ENCODE peak calls at places on chromosomes 5 and 9, in eight cellular contexts. N, W, Y, A, D, K, S and G are unnamed samples.

GRCh38 chr5:169788168-169788567 is 151.1 kb downstream of the DOCK2 start:
- DNase-seq in A (no peak), N (no peak), Y (no peak), S (no peak), K (no peak), D (no peak), W (no peak), G (no peak)

GRCh38 chr5:81420039-81420667 is 26.2 kb upstream of the ACOT12 start:
- DNase-seq in D (no peak), A (no peak), N (no peak), W (no peak), Y (peak), K (no peak), S (peak), G (no peak)

GRCh38 chr5:65928341-65928752 is 2.0 kb downstream of the ERBIN start:
- DNase-seq in S (no peak), D (no peak), K (peak), N (no peak), W (no peak), A (no peak), Y (no peak), G (no peak)

GRCh38 chr9:117835798-117836197 is 131.6 kb downstream of the TLR4 start:
- DNase-seq in K (no peak), A (no peak), Y (no peak), W (no peak), S (no peak), N (no peak), D (no peak), G (no peak)

GRCh38 chr9:38318755-38319495 is 73.6 kb upstream of the ALDH1B1 start:
- DNase-seq in Y (no peak), A (no peak), W (peak), D (peak), K (no peak), S (no peak), N (no peak), G (no peak)

GRCh38 chr9:7298123-7298522 is 501.5 kb downstream of the DMAC1 start:
- DNase-seq in D (peak), Y (no peak), W (no peak), S (no peak), A (no peak), N (no peak), K (no peak), G (no peak)

GRCh38 chr9:106405871-106406435 is 457.0 kb upstream of the ZNF462 start:
- DNase-seq in N (no peak), S (no peak), Y (no peak), W (no peak), D (no peak), K (no peak), A (no peak), G (no peak)

GRCh38 chr9:133403766-133404439 is 13.9 kb downstream of the REXO4 start:
- DNase-seq in N (no peak), W (no peak), A (peak), K (peak), D (no peak), S (no peak), Y (peak), G (no peak)

GRCh38 chr9:29001006-29001405 is 1427.7 kb upstream of the C9orf72 start:
- DNase-seq in W (no peak), S (no peak), Y (no peak), A (no peak), K (no peak), D (no peak), N (no peak), G (no peak)

GRCh38 chr9:36164989-36165388 is 4.2 kb upstream of the CCIN start:
- DNase-seq in A (no peak), S (no peak), N (no peak), D (no peak), W (no peak), Y (peak), K (peak), G (no peak)

GRCh38 chr5:149035282-149035882 is 27.5 kb downstream of the SH3TC2 start:
- DNase-seq in D (peak), N (peak), Y (peak), W (peak), S (peak), K (peak), A (peak), G (peak)

GRCh38 chr5:9035346-9035745 is 510.5 kb downstream of the SEMA5A start:
- DNase-seq in K (no peak), A (no peak), D (no peak), S (no peak), N (no peak), Y (no peak), W (no peak), G (no peak)

GRCh38 chr9:137463194-137463930 is 4.2 kb upstream of the NSMF start:
- DNase-seq in S (no peak), D (no peak), W (no peak), N (no peak), K (no peak), Y (no peak), A (no peak), G (no peak)

GRCh38 chr5:89230178-89230577 is 347.2 kb upstream of the MEF2C start:
- DNase-seq in N (no peak), K (no peak), S (no peak), D (no peak), W (no peak), A (no peak), Y (no peak), G (no peak)

GRCh38 chr5:136285501-136285900 is 79.8 kb downstream of the TRPC7 start:
- DNase-seq in D (no peak), W (no peak), Y (no peak), S (no peak), N (no peak), A (no peak), K (no peak), G (no peak)

GRCh38 chr5:17123010-17123409 is 94.4 kb upstream of the BASP1 start:
- DNase-seq in S (no peak), Y (no peak), D (no peak), A (no peak), N (no peak), W (no peak), K (no peak), G (no peak)

GRCh38 chr5:116437351-116437705 is 137.3 kb downstream of the SEMA6A start:
- DNase-seq in D (no peak), W (no peak), N (no peak), K (no peak), S (no peak), Y (no peak), A (no peak), G (no peak)

GRCh38 chr5:89327621-89328020 is 444.6 kb upstream of the MEF2C start:
- DNase-seq in S (no peak), Y (no peak), A (no peak), W (no peak), N (no peak), K (no peak), D (no peak), G (no peak)

GRCh38 chr9:121023064-121023463 is 27.0 kb downstream of the C5 start:
- DNase-seq in Y (no peak), K (peak), S (no peak), W (no peak), D (no peak), N (no peak), A (no peak), G (no peak)

GRCh38 chr9:108322326-108323098 is 533.3 kb downstream of the ACTL7B start:
- DNase-seq in D (no peak), N (no peak), A (no peak), Y (no peak), K (peak), S (no peak), W (no peak), G (no peak)

GRCh38 chr5:168346417-168346816 is 55.0 kb downstream of the WWC1 start:
- DNase-seq in W (no peak), N (no peak), K (no peak), Y (no peak), D (no peak), S (no peak), A (peak), G (no peak)

GRCh38 chr5:167785106-167785505 is 506.3 kb upstream of the WWC1 start:
- DNase-seq in S (no peak), Y (no peak), N (no peak), D (no peak), A (no peak), W (no peak), K (no peak), G (no peak)

GRCh38 chr5:140207250-140207954 is 32.4 kb downstream of the CYSTM1 start:
- DNase-seq in S (no peak), A (no peak), W (no peak), N (no peak), Y (no peak), K (no peak), D (no peak), G (no peak)

GRCh38 chr9:137720571-137721110 is 101.8 kb downstream of the EHMT1 start:
- DNase-seq in D (no peak), S (no peak), Y (no peak), N (no peak), W (no peak), K (no peak), A (no peak), G (no peak)

GRCh38 chr5:107464876-107465275 is 205.9 kb downstream of the EFNA5 start:
- DNase-seq in Y (no peak), W (no peak), S (no peak), A (no peak), K (no peak), D (no peak), N (no peak), G (no peak)

GRCh38 chr5:41985945-41986344 is 60.9 kb downstream of the FBXO4 start:
- DNase-seq in W (no peak), N (no peak), K (no peak), S (no peak), Y (no peak), A (no peak), D (no peak), G (no peak)

GRCh38 chr5:141716009-141716408 is 34.0 kb upstream of the ARAP3 start:
- DNase-seq in W (no peak), Y (no peak), K (no peak), A (no peak), D (no peak), S (no peak), N (no peak), G (no peak)

GRCh38 chr5:74648835-74649286 is 8.3 kb upstream of the ENC1 start:
- DNase-seq in S (no peak), Y (peak), W (peak), A (no peak), D (peak), N (no peak), K (peak), G (peak)

GRCh38 chr5:6475626-6476312 is 27.1 kb downstream of the UBE2QL1 start:
- DNase-seq in D (no peak), S (no peak), W (no peak), N (no peak), Y (peak), K (peak), A (no peak), G (no peak)